ENCODE peak calls at places on chromosomes 3 and 15, in seven cellular contexts. One of them, this sample, is unnamed.

GRCh38 chr15:67063689-67064606 is 1.5 kb upstream of the SMAD3 start:
- DNase-seq in M059J: no peak
- DNase-seq in naive thymus-derived CD8-positive, alpha-beta T cell: no peak
- DNase-seq in retinal pigment epithelial cell: no peak
- DNase-seq in RCC 7860: peak
- DNase-seq in GM12878: no peak
- DNase-seq in left lung: peak
- DNase-seq in this sample: peak

GRCh38 chr15:78082106-78082742 is 4.7 kb upstream of the TBC1D2B start:
- DNase-seq in retinal pigment epithelial cell: no peak
- DNase-seq in M059J: no peak
- DNase-seq in left lung: peak
- DNase-seq in naive thymus-derived CD8-positive, alpha-beta T cell: no peak
- DNase-seq in GM12878: no peak
- DNase-seq in RCC 7860: no peak
- DNase-seq in this sample: no peak

GRCh38 chr3:114624047-114624445 is 330.2 kb downstream of the TIGIT start:
- DNase-seq in RCC 7860: peak
- DNase-seq in GM12878: no peak
- DNase-seq in left lung: no peak
- DNase-seq in M059J: peak
- DNase-seq in naive thymus-derived CD8-positive, alpha-beta T cell: no peak
- DNase-seq in retinal pigment epithelial cell: peak
- DNase-seq in this sample: peak

GRCh38 chr3:172179680-172180399 is 140.5 kb downstream of the FNDC3B start:
- DNase-seq in left lung: no peak
- DNase-seq in GM12878: peak
- DNase-seq in M059J: peak
- DNase-seq in retinal pigment epithelial cell: no peak
- DNase-seq in RCC 7860: no peak
- DNase-seq in naive thymus-derived CD8-positive, alpha-beta T cell: no peak
- DNase-seq in this sample: no peak

GRCh38 chr3:45841380-45841700 is 579 bp downstream of the LZTFL1 start:
- DNase-seq in retinal pigment epithelial cell: no peak
- DNase-seq in GM12878: no peak
- DNase-seq in naive thymus-derived CD8-positive, alpha-beta T cell: peak
- DNase-seq in left lung: peak
- DNase-seq in M059J: peak
- DNase-seq in RCC 7860: peak
- DNase-seq in this sample: peak

GRCh38 chr15:83305696-83306291 is 21.3 kb upstream of the BNC1 start:
- DNase-seq in GM12878: no peak
- DNase-seq in RCC 7860: peak
- DNase-seq in M059J: no peak
- DNase-seq in left lung: peak
- DNase-seq in retinal pigment epithelial cell: no peak
- DNase-seq in naive thymus-derived CD8-positive, alpha-beta T cell: no peak
- DNase-seq in this sample: no peak

GRCh38 chr15:40388941-40389823 is 6.7 kb downstream of the KNSTRN start:
- DNase-seq in RCC 7860: no peak
- DNase-seq in M059J: no peak
- DNase-seq in left lung: peak
- DNase-seq in naive thymus-derived CD8-positive, alpha-beta T cell: no peak
- DNase-seq in retinal pigment epithelial cell: no peak
- DNase-seq in GM12878: no peak
- DNase-seq in this sample: no peak

GRCh38 chr3:13064964-13065363 is 8.3 kb downstream of the IQSEC1 start:
- DNase-seq in RCC 7860: no peak
- DNase-seq in retinal pigment epithelial cell: no peak
- DNase-seq in naive thymus-derived CD8-positive, alpha-beta T cell: no peak
- DNase-seq in left lung: no peak
- DNase-seq in GM12878: no peak
- DNase-seq in M059J: no peak
- DNase-seq in this sample: no peak

GRCh38 chr15:39756806-39757522 is 25.7 kb downstream of the FSIP1 start:
- DNase-seq in naive thymus-derived CD8-positive, alpha-beta T cell: no peak
- DNase-seq in retinal pigment epithelial cell: peak
- DNase-seq in M059J: peak
- DNase-seq in left lung: no peak
- DNase-seq in GM12878: no peak
- DNase-seq in RCC 7860: peak
- DNase-seq in this sample: peak

GRCh38 chr15:61186905-61187865 is 41.9 kb downstream of the RORA start:
- DNase-seq in left lung: no peak
- DNase-seq in naive thymus-derived CD8-positive, alpha-beta T cell: no peak
- DNase-seq in retinal pigment epithelial cell: no peak
- DNase-seq in M059J: no peak
- DNase-seq in GM12878: no peak
- DNase-seq in RCC 7860: no peak
- DNase-seq in this sample: peak

GRCh38 chr3:55543228-55543627 is 56.1 kb upstream of the WNT5A start:
- DNase-seq in GM12878: no peak
- DNase-seq in left lung: no peak
- DNase-seq in naive thymus-derived CD8-positive, alpha-beta T cell: no peak
- DNase-seq in M059J: peak
- DNase-seq in retinal pigment epithelial cell: no peak
- DNase-seq in RCC 7860: peak
- DNase-seq in this sample: no peak

GRCh38 chr3:166455724-166456123 is 618.5 kb upstream of the BCHE start:
- DNase-seq in M059J: peak
- DNase-seq in naive thymus-derived CD8-positive, alpha-beta T cell: no peak
- DNase-seq in retinal pigment epithelial cell: no peak
- DNase-seq in GM12878: no peak
- DNase-seq in left lung: no peak
- DNase-seq in RCC 7860: peak
- DNase-seq in this sample: no peak

GRCh38 chr3:100954990-100955389 is 38.2 kb downstream of the ABI3BP start:
- DNase-seq in retinal pigment epithelial cell: peak
- DNase-seq in left lung: no peak
- DNase-seq in GM12878: no peak
- DNase-seq in RCC 7860: no peak
- DNase-seq in M059J: peak
- DNase-seq in naive thymus-derived CD8-positive, alpha-beta T cell: no peak
- DNase-seq in this sample: no peak

GRCh38 chr15:48653216-48653615 is 7.7 kb upstream of the FBN1 start:
- DNase-seq in M059J: no peak
- DNase-seq in left lung: no peak
- DNase-seq in GM12878: no peak
- DNase-seq in RCC 7860: no peak
- DNase-seq in naive thymus-derived CD8-positive, alpha-beta T cell: no peak
- DNase-seq in retinal pigment epithelial cell: no peak
- DNase-seq in this sample: no peak

GRCh38 chr3:10706156-10707088 is 109.6 kb upstream of the SLC6A11 start:
- DNase-seq in M059J: no peak
- DNase-seq in RCC 7860: no peak
- DNase-seq in GM12878: no peak
- DNase-seq in left lung: no peak
- DNase-seq in retinal pigment epithelial cell: no peak
- DNase-seq in naive thymus-derived CD8-positive, alpha-beta T cell: no peak
- DNase-seq in this sample: peak

GRCh38 chr3:27483117-27484001 is 825 bp downstream of the SLC4A7 start:
- DNase-seq in RCC 7860: peak
- DNase-seq in GM12878: peak
- DNase-seq in naive thymus-derived CD8-positive, alpha-beta T cell: peak
- DNase-seq in retinal pigment epithelial cell: no peak
- DNase-seq in left lung: peak
- DNase-seq in M059J: peak
- DNase-seq in this sample: peak

GRCh38 chr3:127953636-127954035 is 38.6 kb downstream of the KBTBD12 start:
- DNase-seq in retinal pigment epithelial cell: no peak
- DNase-seq in M059J: peak
- DNase-seq in RCC 7860: no peak
- DNase-seq in naive thymus-derived CD8-positive, alpha-beta T cell: no peak
- DNase-seq in left lung: no peak
- DNase-seq in GM12878: no peak
- DNase-seq in this sample: no peak

GRCh38 chr15:101545548-101546505 is 56.3 kb upstream of the PCSK6 start:
- DNase-seq in RCC 7860: no peak
- DNase-seq in naive thymus-derived CD8-positive, alpha-beta T cell: peak
- DNase-seq in GM12878: no peak
- DNase-seq in left lung: no peak
- DNase-seq in retinal pigment epithelial cell: no peak
- DNase-seq in M059J: no peak
- DNase-seq in this sample: no peak

GRCh38 chr3:108493862-108494261 is 16.5 kb downstream of the MYH15 start:
- DNase-seq in retinal pigment epithelial cell: no peak
- DNase-seq in RCC 7860: no peak
- DNase-seq in GM12878: no peak
- DNase-seq in left lung: peak
- DNase-seq in naive thymus-derived CD8-positive, alpha-beta T cell: no peak
- DNase-seq in M059J: peak
- DNase-seq in this sample: no peak

GRCh38 chr3:147361671-147362420 is 44.5 kb downstream of the ZIC4 start:
- DNase-seq in RCC 7860: no peak
- DNase-seq in GM12878: no peak
- DNase-seq in retinal pigment epithelial cell: no peak
- DNase-seq in left lung: no peak
- DNase-seq in M059J: peak
- DNase-seq in naive thymus-derived CD8-positive, alpha-beta T cell: no peak
- DNase-seq in this sample: peak

GRCh38 chr3:154229217-154229590 is 95.1 kb downstream of the DHX36 start:
- DNase-seq in naive thymus-derived CD8-positive, alpha-beta T cell: no peak
- DNase-seq in M059J: no peak
- DNase-seq in retinal pigment epithelial cell: no peak
- DNase-seq in RCC 7860: no peak
- DNase-seq in left lung: no peak
- DNase-seq in GM12878: no peak
- DNase-seq in this sample: no peak

GRCh38 chr3:66133050-66133757 is 87.6 kb upstream of the SLC25A26 start:
- DNase-seq in left lung: no peak
- DNase-seq in naive thymus-derived CD8-positive, alpha-beta T cell: no peak
- DNase-seq in RCC 7860: peak
- DNase-seq in retinal pigment epithelial cell: no peak
- DNase-seq in GM12878: no peak
- DNase-seq in M059J: peak
- DNase-seq in this sample: no peak

GRCh38 chr3:195815169-195815771 is 3.5 kb upstream of the MUC4 start:
- DNase-seq in left lung: no peak
- DNase-seq in GM12878: no peak
- DNase-seq in M059J: peak
- DNase-seq in RCC 7860: peak
- DNase-seq in retinal pigment epithelial cell: peak
- DNase-seq in naive thymus-derived CD8-positive, alpha-beta T cell: peak
- DNase-seq in this sample: no peak

GRCh38 chr3:126017310-126017709 is 48.3 kb downstream of the ROPN1B start:
- DNase-seq in naive thymus-derived CD8-positive, alpha-beta T cell: no peak
- DNase-seq in left lung: no peak
- DNase-seq in RCC 7860: no peak
- DNase-seq in M059J: no peak
- DNase-seq in GM12878: no peak
- DNase-seq in retinal pigment epithelial cell: no peak
- DNase-seq in this sample: no peak

GRCh38 chr3:153051427-153052095 is 110.5 kb upstream of the RAP2B start:
- DNase-seq in left lung: no peak
- DNase-seq in RCC 7860: peak
- DNase-seq in naive thymus-derived CD8-positive, alpha-beta T cell: no peak
- DNase-seq in GM12878: no peak
- DNase-seq in M059J: peak
- DNase-seq in retinal pigment epithelial cell: peak
- DNase-seq in this sample: no peak

GRCh38 chr3:39255503-39256325 is 24.1 kb downstream of the CX3CR1 start:
- DNase-seq in M059J: peak
- DNase-seq in RCC 7860: no peak
- DNase-seq in retinal pigment epithelial cell: no peak
- DNase-seq in naive thymus-derived CD8-positive, alpha-beta T cell: peak
- DNase-seq in left lung: peak
- DNase-seq in GM12878: peak
- DNase-seq in this sample: no peak

GRCh38 chr3:169772530-169772950 is 656 bp upstream of the MYNN start:
- DNase-seq in naive thymus-derived CD8-positive, alpha-beta T cell: no peak
- DNase-seq in M059J: peak
- DNase-seq in retinal pigment epithelial cell: peak
- DNase-seq in GM12878: peak
- DNase-seq in left lung: peak
- DNase-seq in RCC 7860: peak
- DNase-seq in this sample: peak

GRCh38 chr3:147962408-147963164 is 553.4 kb downstream of the ZIC1 start:
- DNase-seq in RCC 7860: no peak
- DNase-seq in left lung: no peak
- DNase-seq in GM12878: no peak
- DNase-seq in naive thymus-derived CD8-positive, alpha-beta T cell: no peak
- DNase-seq in M059J: no peak
- DNase-seq in retinal pigment epithelial cell: no peak
- DNase-seq in this sample: no peak

GRCh38 chr15:75050283-75050682 is 26.9 kb downstream of the PPCDC start:
- DNase-seq in left lung: no peak
- DNase-seq in RCC 7860: no peak
- DNase-seq in naive thymus-derived CD8-positive, alpha-beta T cell: no peak
- DNase-seq in M059J: no peak
- DNase-seq in retinal pigment epithelial cell: no peak
- DNase-seq in GM12878: no peak
- DNase-seq in this sample: no peak

GRCh38 chr3:97021778-97022177 is 207.4 kb downstream of the EPHA6 start:
- DNase-seq in retinal pigment epithelial cell: no peak
- DNase-seq in M059J: no peak
- DNase-seq in RCC 7860: no peak
- DNase-seq in GM12878: no peak
- DNase-seq in naive thymus-derived CD8-positive, alpha-beta T cell: no peak
- DNase-seq in left lung: no peak
- DNase-seq in this sample: no peak

GRCh38 chr15:100187677-100188076 is 154.1 kb downstream of the ADAMTS17 start:
- DNase-seq in M059J: no peak
- DNase-seq in left lung: no peak
- DNase-seq in RCC 7860: no peak
- DNase-seq in GM12878: no peak
- DNase-seq in retinal pigment epithelial cell: no peak
- DNase-seq in naive thymus-derived CD8-positive, alpha-beta T cell: no peak
- DNase-seq in this sample: no peak

GRCh38 chr3:31237887-31238286 is 294.8 kb upstream of the STT3B start:
- DNase-seq in retinal pigment epithelial cell: no peak
- DNase-seq in left lung: no peak
- DNase-seq in GM12878: no peak
- DNase-seq in M059J: no peak
- DNase-seq in RCC 7860: no peak
- DNase-seq in naive thymus-derived CD8-positive, alpha-beta T cell: no peak
- DNase-seq in this sample: no peak

This sample was measured in cerebellar cortex.